ENCODE peak calls at places on chromosomes 16 and 17, in seven cellular contexts. R is B cell, L is activated B cell treated with CpG ODN at 0.5 μM for 24 hours, B is transverse colon, U is gastrocnemius medialis, C is lower leg skin, W is AG09309. M is an unnamed sample.

GRCh38 chr17:74444406-74444805 is 12.5 kb downstream of the GPRC5C start:
- DNase-seq in R (no peak), L (no peak), B (no peak), U (peak), C (peak), W (no peak), M (no peak)

GRCh38 chr16:82783933-82784566 is 157.3 kb downstream of the CDH13 start:
- DNase-seq in R (no peak), L (no peak), B (peak), U (no peak), C (no peak), W (no peak), M (no peak)

GRCh38 chr16:89924925-89925307 is 1.8 kb downstream of the TUBB3 start:
- DNase-seq in R (no peak), L (no peak), B (no peak), U (no peak), C (no peak), W (no peak), M (no peak)

GRCh38 chr17:41404024-41404651 is 6.7 kb upstream of the KRT31 start:
- DNase-seq in R (no peak), L (no peak), B (no peak), U (no peak), C (no peak), W (peak), M (no peak)

GRCh38 chr16:9004183-9004582 is 40.5 kb upstream of the USP7 start:
- DNase-seq in R (no peak), L (no peak), B (no peak), U (no peak), C (no peak), W (no peak), M (no peak)

GRCh38 chr16:68275611-68276191 is 11.4 kb downstream of the SLC7A6 start:
- DNase-seq in R (no peak), L (no peak), B (no peak), U (no peak), C (no peak), W (no peak), M (no peak)

GRCh38 chr16:88599825-88600538 is 29.8 kb downstream of the ZC3H18 start:
- DNase-seq in R (no peak), L (no peak), B (no peak), U (no peak), C (no peak), W (no peak), M (no peak)

GRCh38 chr17:44400226-44400847 is 10.9 kb upstream of the ITGA2B start:
- DNase-seq in R (no peak), L (no peak), B (no peak), U (no peak), C (no peak), W (no peak), M (no peak)

GRCh38 chr17:27541326-27542023 is 85.2 kb downstream of the KSR1 start:
- DNase-seq in R (no peak), L (no peak), B (no peak), U (no peak), C (no peak), W (no peak), M (no peak)

GRCh38 chr16:32116080-32116479 is 137.0 kb upstream of the TP53TG3D start:
- DNase-seq in R (no peak), L (peak), B (no peak), U (no peak), C (no peak), W (no peak), M (peak)

GRCh38 chr16:82432261-82432660 is 194.5 kb upstream of the CDH13 start:
- DNase-seq in R (no peak), L (no peak), B (no peak), U (no peak), C (no peak), W (no peak), M (no peak)

GRCh38 chr16:24801761-24802302 is 43.9 kb upstream of the SLC5A11 start:
- DNase-seq in R (no peak), L (no peak), B (no peak), U (no peak), C (no peak), W (no peak), M (no peak)

GRCh38 chr16:56675685-56676210 is 6.1 kb downstream of the MT1H start:
- DNase-seq in R (no peak), L (no peak), B (peak), U (no peak), C (no peak), W (no peak), M (peak)

GRCh38 chr17:19247423-19247822 is 10.3 kb downstream of the EPN2 start:
- DNase-seq in R (no peak), L (no peak), B (no peak), U (peak), C (no peak), W (no peak), M (no peak)

GRCh38 chr16:8229011-8229520 is 361.2 kb downstream of the TMEM114 start:
- DNase-seq in R (no peak), L (no peak), B (no peak), U (no peak), C (no peak), W (no peak), M (no peak)

GRCh38 chr16:23469814-23470213 is 16.8 kb upstream of the COG7 start:
- DNase-seq in R (no peak), L (no peak), B (no peak), U (peak), C (peak), W (no peak), M (no peak)

DNA sequence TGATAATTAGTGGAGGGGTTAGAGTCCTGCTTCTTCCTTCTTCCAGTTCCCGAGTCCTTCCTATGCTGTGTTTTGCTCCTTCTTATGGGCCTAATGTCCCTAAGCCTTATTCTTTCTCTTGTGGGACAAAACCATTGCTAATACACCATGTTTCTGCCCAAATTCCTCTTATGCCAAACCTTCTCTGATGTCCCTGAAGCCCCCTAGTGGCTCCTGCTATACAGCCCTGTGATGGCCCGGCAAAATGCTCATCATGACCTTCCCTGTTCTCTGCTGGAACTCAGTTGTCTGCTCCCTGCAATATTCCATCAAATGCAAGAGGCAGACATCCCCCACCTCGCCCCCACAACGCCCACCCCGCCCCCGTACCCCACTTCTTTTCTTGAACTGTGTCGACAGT is 171.6 kb downstream of the CDH11 start:
- DNase-seq in R (no peak), L (no peak), B (no peak), U (no peak), C (no peak), W (no peak), M (no peak)
- TF ChIP-seq CTCF in R (no peak), L (no peak), B (no peak), U (no peak), C (no peak), W (peak), M (no peak)

GRCh38 chr16:67183627-67184452 is at the start of gene MATCAP1:
- DNase-seq in R (peak), L (peak), B (peak), U (peak), C (peak), W (peak), M (peak)
- TF ChIP-seq CTCF in R (no peak), L (no peak), B (no peak), U (no peak), C (peak), W (no peak), M (no peak)

GRCh38 chr16:67248401-67249177 is at the start of gene SLC9A5:
- DNase-seq in R (peak), L (peak), B (no peak), U (peak), C (no peak), W (no peak), M (peak)
- TF ChIP-seq CTCF in R (peak), L (no peak), B (no peak), U (no peak), C (no peak), W (no peak), M (no peak)

GRCh38 chr17:45948881-45949624 is 50.0 kb upstream of the STH start:
- DNase-seq in R (peak), L (peak), B (peak), U (peak), C (peak), W (no peak), M (peak)
- TF ChIP-seq CTCF in R (peak), L (no peak), B (peak), U (peak), C (no peak), W (peak), M (peak)

GRCh38 chr17:14196337-14196997 is 40.2 kb downstream of the CDRT15 start:
- DNase-seq in R (peak), L (no peak), B (no peak), U (no peak), C (no peak), W (no peak), M (no peak)
- TF ChIP-seq CTCF in R (peak), L (no peak), B (peak), U (no peak), C (no peak), W (no peak), M (peak)

M was measured in natural killer cell.